ENCODE peak calls at places on chromosome 7, in four cellular contexts. K, N, C and J are unnamed samples.

GRCh38 chr7:5692112-5692844 is 89.2 kb downstream of the RNF216 start:
- DNase-seq in C (peak), K (no peak), N (no peak), J (no peak)

GRCh38 chr7:147894271-147894670 is 696.3 kb upstream of the C7orf33 start:
- DNase-seq in C (no peak), N (no peak), K (no peak), J (no peak)

GRCh38 chr7:14714161-14714728 is 188.3 kb downstream of the DGKB start:
- DNase-seq in K (no peak), N (no peak), C (no peak), J (no peak)

GRCh38 chr7:158276414-158277218 is 311.0 kb downstream of the PTPRN2 start:
- DNase-seq in K (no peak), C (no peak), N (no peak), J (no peak)

GRCh38 chr7:36650766-36651310 is 73.5 kb downstream of the AOAH start:
- DNase-seq in C (no peak), N (no peak), K (no peak), J (no peak)

GRCh38 chr7:100604078-100604975 is 2.2 kb downstream of the PCOLCE start:
- DNase-seq in C (peak), K (peak), N (peak), J (peak)

GRCh38 chr7:148286150-148286549 is 304.4 kb upstream of the C7orf33 start:
- DNase-seq in C (no peak), N (no peak), K (no peak), J (no peak)

GRCh38 chr7:95476072-95476845 is 9.5 kb upstream of the ASB4 start:
- DNase-seq in C (no peak), N (no peak), K (no peak), J (no peak)

GRCh38 chr7:51251292-51251691 is 65.3 kb downstream of the COBL start:
- DNase-seq in N (no peak), K (no peak), C (no peak), J (no peak)

GRCh38 chr7:80210400-80210799 is 75.8 kb downstream of the GNAI1 start:
- DNase-seq in K (no peak), C (no peak), N (no peak), J (no peak)

GRCh38 chr7:147524726-147525245 is 1065.8 kb upstream of the C7orf33 start:
- DNase-seq in K (no peak), N (no peak), C (no peak), J (no peak)

GRCh38 chr7:6142871-6143380 is 111.8 kb downstream of the ANKRD61 start:
- DNase-seq in C (no peak), K (no peak), N (no peak), J (no peak)

GRCh38 chr7:45196374-45196773 is 38.8 kb downstream of the RAMP3 start:
- DNase-seq in C (no peak), N (no peak), K (no peak), J (no peak)

GRCh38 chr7:130022623-130023175 is 28.5 kb downstream of the ZC3HC1 start:
- DNase-seq in N (no peak), K (no peak), C (no peak), J (no peak)

GRCh38 chr7:17640730-17641377 is 299.4 kb downstream of the SNX13 start:
- DNase-seq in C (no peak), N (no peak), K (peak), J (no peak)

GRCh38 chr7:29080803-29081202 is 65.5 kb downstream of the CPVL start:
- DNase-seq in K (no peak), N (no peak), C (no peak), J (no peak)

GRCh38 chr7:11489280-11489679 is 342.7 kb downstream of the THSD7A start:
- DNase-seq in N (no peak), K (no peak), C (no peak), J (no peak)

GRCh38 chr7:108453320-108453719 is 2.9 kb downstream of the NRCAM start:
- DNase-seq in C (no peak), N (no peak), K (no peak), J (no peak)

GRCh38 chr7:144786079-144786478 is 49.8 kb downstream of the TPK1 start:
- DNase-seq in C (no peak), K (no peak), N (no peak), J (no peak)

GRCh38 chr7:130960208-130960988 is 226.4 kb upstream of the KLF14 start:
- DNase-seq in C (no peak), N (peak), K (no peak), J (peak)

GRCh38 chr7:118153551-118154177 is 30.3 kb upstream of the LSM8 start:
- DNase-seq in C (no peak), K (no peak), N (no peak), J (peak)

GRCh38 chr7:110977127-110977776 is 113.7 kb upstream of the LRRN3 start:
- DNase-seq in K (no peak), N (no peak), C (no peak), J (no peak)

GRCh38 chr7:75646551-75647102 is 92.1 kb downstream of the HIP1 start:
- DNase-seq in K (no peak), C (no peak), N (no peak), J (no peak)

GRCh38 chr7:156654511-156655231 is 14.1 kb downstream of the RNF32 start:
- DNase-seq in N (no peak), C (no peak), K (no peak), J (no peak)

GRCh38 chr7:35748348-35748747 is 52.5 kb upstream of the SEPTIN7 start:
- DNase-seq in C (no peak), N (no peak), K (no peak), J (no peak)

GRCh38 chr7:18361756-18362155 is 133.8 kb upstream of the HDAC9 start:
- DNase-seq in K (no peak), C (no peak), N (no peak), J (no peak)

GRCh38 chr7:48894574-48894973 is 29.8 kb upstream of the CDC14C start:
- DNase-seq in N (no peak), C (no peak), K (no peak), J (no peak)

GRCh38 chr7:27453702-27454405 is 208.8 kb downstream of the HIBADH start:
- DNase-seq in N (no peak), C (no peak), K (no peak), J (no peak)

GRCh38 chr7:3649250-3649649 is 348.2 kb downstream of the SDK1 start:
- DNase-seq in C (no peak), N (no peak), K (no peak), J (no peak)

GRCh38 chr7:144063710-144064109 is 5.9 kb upstream of the OR2A25 start:
- DNase-seq in N (no peak), C (no peak), K (no peak), J (no peak)

GRCh38 chr7:151459726-151460473 is 20.0 kb upstream of the CRYGN start:
- DNase-seq in C (no peak), N (no peak), K (no peak), J (no peak)

GRCh38 chr7:134502463-134502862 is 24.9 kb upstream of the AKR1B10 start:
- DNase-seq in C (no peak), K (no peak), N (no peak), J (no peak)

GRCh38 chr7:135320277-135320676 is 86.6 kb downstream of the STRA8 start:
- DNase-seq in K (no peak), N (no peak), C (no peak), J (no peak)

GRCh38 chr7:51732951-51733350 is 416.3 kb upstream of the COBL start:
- DNase-seq in N (no peak), C (no peak), K (no peak), J (no peak)

GRCh38 chr7:33062023-33062781 is at the start of gene NT5C3A:
- DNase-seq in K (no peak), C (no peak), N (no peak), J (peak)

GRCh38 chr7:100585511-100586265 is at the start of gene LRCH4:
- DNase-seq in C (no peak), N (peak), K (peak), J (no peak)

GRCh38 chr7:111308691-111309090 is 217.8 kb downstream of the LRRN3 start:
- DNase-seq in C (no peak), N (no peak), K (no peak), J (no peak)